ENCODE peak calls at places on chromosomes 13 and 19, in eight cellular contexts. A, U, X, D, V, F, B and W are unnamed samples.

GRCh38 chr19:33546656-33547055 is 25.1 kb upstream of the PEPD start:
- DNase-seq in A (no peak), U (no peak), X (no peak), D (no peak), V (no peak), F (no peak), B (no peak), W (no peak)

GRCh38 chr13:106100261-106100919 is 435.1 kb downstream of the EFNB2 start:
- DNase-seq in A (no peak), U (no peak), X (no peak), D (no peak), V (no peak), F (no peak), B (no peak), W (no peak)

GRCh38 chr19:13189600-13189999 is 39.4 kb downstream of the IER2 start:
- DNase-seq in A (no peak), U (no peak), X (no peak), D (no peak), V (no peak), F (no peak), B (no peak), W (no peak)

GRCh38 chr19:13428352-13428751 is 77.9 kb downstream of the CACNA1A start:
- DNase-seq in A (no peak), U (no peak), X (no peak), D (no peak), V (no peak), F (no peak), B (peak), W (no peak)

GRCh38 chr13:102651892-102652291 is 43.0 kb downstream of the METTL21C start:
- DNase-seq in A (no peak), U (no peak), X (no peak), D (peak), V (no peak), F (no peak), B (no peak), W (peak)

GRCh38 chr13:44573790-44574465 is 2.2 kb downstream of the TSC22D1 start:
- DNase-seq in A (no peak), U (peak), X (no peak), D (no peak), V (no peak), F (no peak), B (no peak), W (no peak)

GRCh38 chr13:51793570-51794273 is 10.2 kb downstream of the DHRS12 start:
- DNase-seq in A (peak), U (no peak), X (no peak), D (no peak), V (no peak), F (no peak), B (peak), W (no peak)

GRCh38 chr13:99361197-99361596 is 54.0 kb upstream of the GPR183 start:
- DNase-seq in A (no peak), U (no peak), X (no peak), D (no peak), V (no peak), F (no peak), B (no peak), W (no peak)

GRCh38 chr19:20470345-20471119 is 95.0 kb downstream of the ZNF737 start:
- DNase-seq in A (no peak), U (no peak), X (no peak), D (no peak), V (no peak), F (no peak), B (no peak), W (no peak)

GRCh38 chr19:4911786-4912672 is 2.7 kb downstream of the UHRF1 start:
- DNase-seq in A (no peak), U (peak), X (no peak), D (peak), V (peak), F (peak), B (peak), W (peak)

GRCh38 chr19:7673995-7674667 is 2.8 kb upstream of the MCEMP1 start:
- DNase-seq in A (peak), U (peak), X (no peak), D (peak), V (no peak), F (no peak), B (no peak), W (no peak)

GRCh38 chr19:42529248-42529764 is 1.0 kb upstream of the CEACAM1 start:
- DNase-seq in A (no peak), U (peak), X (peak), D (no peak), V (peak), F (peak), B (peak), W (peak)

GRCh38 chr13:95716231-95716630 is 39.3 kb downstream of the DNAJC3 start:
- DNase-seq in A (no peak), U (no peak), X (no peak), D (no peak), V (no peak), F (no peak), B (no peak), W (no peak)

GRCh38 chr19:3450796-3451411 is 29.4 kb downstream of the SMIM24 start:
- DNase-seq in A (no peak), U (no peak), X (no peak), D (peak), V (no peak), F (peak), B (no peak), W (peak)

GRCh38 chr13:20090349-20090748 is 70.5 kb downstream of the GJA3 start:
- DNase-seq in A (no peak), U (no peak), X (no peak), D (no peak), V (no peak), F (no peak), B (no peak), W (no peak)

GRCh38 chr13:92717857-92718256 is 508.8 kb upstream of the GPC6 start:
- DNase-seq in A (no peak), U (no peak), X (no peak), D (no peak), V (no peak), F (no peak), B (no peak), W (no peak)

GRCh38 chr19:35349614-35350521 is 2.2 kb downstream of the FFAR1 start:
- DNase-seq in A (no peak), U (no peak), X (no peak), D (peak), V (no peak), F (no peak), B (no peak), W (no peak)

GRCh38 chr19:43754562-43755255 is at the start of gene SMG9:
- DNase-seq in A (peak), U (peak), X (peak), D (peak), V (peak), F (peak), B (peak), W (peak)

GRCh38 chr19:11264452-11265176 is 2.3 kb upstream of the DOCK6 start:
- DNase-seq in A (no peak), U (no peak), X (no peak), D (no peak), V (no peak), F (no peak), B (no peak), W (no peak)

GRCh38 chr19:12346896-12347295 is 13.5 kb upstream of the ZNF563 start:
- DNase-seq in A (no peak), U (no peak), X (no peak), D (no peak), V (no peak), F (no peak), B (no peak), W (no peak)

GRCh38 chr13:27360562-27360961 is 63.9 kb upstream of the GTF3A start:
- DNase-seq in A (no peak), U (no peak), X (no peak), D (no peak), V (no peak), F (no peak), B (no peak), W (no peak)

GRCh38 chr13:113835461-113836274 is 28.2 kb downstream of the GAS6 start:
- DNase-seq in A (no peak), U (no peak), X (no peak), D (no peak), V (no peak), F (no peak), B (no peak), W (no peak)

GRCh38 chr13:112781881-112782361 is 92.1 kb downstream of the ATP11A start:
- DNase-seq in A (no peak), U (no peak), X (no peak), D (no peak), V (no peak), F (no peak), B (no peak), W (no peak)

GRCh38 chr19:35641515-35642151 is at the start of gene ETV2:
- DNase-seq in A (no peak), U (no peak), X (no peak), D (no peak), V (peak), F (no peak), B (peak), W (no peak)

GRCh38 chr19:48195106-48195830 is 24.8 kb downstream of the ZSWIM9 start:
- DNase-seq in A (no peak), U (no peak), X (no peak), D (peak), V (no peak), F (no peak), B (no peak), W (no peak)

GRCh38 chr13:77002590-77003190 is 10.8 kb downstream of the CLN5 start:
- DNase-seq in A (no peak), U (no peak), X (no peak), D (no peak), V (no peak), F (no peak), B (no peak), W (no peak)

GRCh38 chr13:107581009-107581408 is 634.3 kb downstream of the LIG4 start:
- DNase-seq in A (no peak), U (no peak), X (no peak), D (no peak), V (no peak), F (no peak), B (no peak), W (no peak)

GRCh38 chr19:31296741-31297390 is 52.4 kb downstream of the TSHZ3 start:
- DNase-seq in A (no peak), U (no peak), X (no peak), D (no peak), V (no peak), F (no peak), B (no peak), W (no peak)

GRCh38 chr19:43672061-43672679 is 2.2 kb upstream of the PLAUR start:
- DNase-seq in A (no peak), U (no peak), X (no peak), D (no peak), V (no peak), F (no peak), B (no peak), W (no peak)

GRCh38 chr13:27018882-27019281 is 152.7 kb downstream of the USP12 start:
- DNase-seq in A (no peak), U (no peak), X (no peak), D (no peak), V (no peak), F (no peak), B (no peak), W (no peak)

GRCh38 chr13:49602005-49602404 is 16.6 kb upstream of the RCBTB1 start:
- DNase-seq in A (no peak), U (no peak), X (no peak), D (no peak), V (no peak), F (no peak), B (no peak), W (no peak)

GRCh38 chr13:114020750-114021463 is 47.0 kb upstream of the C13orf46 start:
- DNase-seq in A (no peak), U (no peak), X (no peak), D (no peak), V (no peak), F (no peak), B (no peak), W (no peak)

GRCh38 chr19:37079238-37079637 is 1.0 kb downstream of the ZNF420 start:
- DNase-seq in A (no peak), U (no peak), X (no peak), D (no peak), V (no peak), F (no peak), B (no peak), W (no peak)

GRCh38 chr19:29945017-29945416 is 3.0 kb downstream of the URI1 start:
- DNase-seq in A (no peak), U (no peak), X (no peak), D (no peak), V (no peak), F (no peak), B (no peak), W (no peak)

GRCh38 chr19:18774107-18774506 is 17.0 kb downstream of the COMP start:
- DNase-seq in A (no peak), U (no peak), X (no peak), D (no peak), V (no peak), F (no peak), B (no peak), W (no peak)

GRCh38 chr19:11377237-11377636 is 2.8 kb downstream of the SWSAP1 start:
- DNase-seq in A (peak), U (no peak), X (no peak), D (no peak), V (no peak), F (peak), B (no peak), W (peak)

GRCh38 chr13:103883152-103883551 is 816.9 kb upstream of the SLC10A2 start:
- DNase-seq in A (no peak), U (peak), X (peak), D (peak), V (no peak), F (peak), B (no peak), W (peak)

GRCh38 chr19:32674959-32675719 is at the start of gene ANKRD27:
- DNase-seq in A (peak), U (peak), X (peak), D (peak), V (peak), F (peak), B (peak), W (peak)

GRCh38 chr19:48629599-48630288 is 7.4 kb downstream of the DBP start:
- DNase-seq in A (no peak), U (no peak), X (no peak), D (peak), V (no peak), F (no peak), B (no peak), W (no peak)